ENCODE peak calls at places on chromosome 14, in ten cellular contexts. One of them, this sample, is unnamed.

GRCh38 chr14:55746533-55746932 is 166.5 kb downstream of the KTN1 start:
- DNase-seq in stimulated activated CD4-positive, alpha-beta T cell treated with anti-CD3 and anti-CD28 coated beads, Interleukin-12 subunit alpha, Interleukin-12 subunit beta, amount 100 ng/mL, for 4 hours: no peak
- DNase-seq in T follicular helper cell: no peak
- DNase-seq in LoVo: no peak
- DNase-seq in effector memory CD4-positive, alpha-beta T cell: no peak
- DNase-seq in upper lobe of right lung: no peak
- DNase-seq in adipocyte: no peak
- DNase-seq in NCI-H69: no peak
- DNase-seq in nephron progenitor cell: no peak
- DNase-seq in stimulated activated naive B cell treated with anti-CD40 and anti-IgM and Interleukin-4, amounts not matched to agents 10 μg/mL and 1 μg/mL and 100 μg/mL, for 72 hours: no peak
- DNase-seq in this sample: no peak

GRCh38 chr14:78767436-78767835 is 597.3 kb downstream of the NRXN3 start:
- DNase-seq in T follicular helper cell: no peak
- DNase-seq in stimulated activated CD4-positive, alpha-beta T cell treated with anti-CD3 and anti-CD28 coated beads, Interleukin-12 subunit alpha, Interleukin-12 subunit beta, amount 100 ng/mL, for 4 hours: no peak
- DNase-seq in upper lobe of right lung: no peak
- DNase-seq in LoVo: no peak
- DNase-seq in nephron progenitor cell: no peak
- DNase-seq in stimulated activated naive B cell treated with anti-CD40 and anti-IgM and Interleukin-4, amounts not matched to agents 10 μg/mL and 1 μg/mL and 100 μg/mL, for 72 hours: no peak
- DNase-seq in effector memory CD4-positive, alpha-beta T cell: no peak
- DNase-seq in adipocyte: peak
- DNase-seq in NCI-H69: no peak
- DNase-seq in this sample: no peak

GRCh38 chr14:30980980-30981379 is 44.5 kb upstream of the AP4S1 start:
- DNase-seq in effector memory CD4-positive, alpha-beta T cell: no peak
- DNase-seq in T follicular helper cell: no peak
- DNase-seq in adipocyte: no peak
- DNase-seq in nephron progenitor cell: no peak
- DNase-seq in upper lobe of right lung: no peak
- DNase-seq in NCI-H69: no peak
- DNase-seq in LoVo: no peak
- DNase-seq in stimulated activated naive B cell treated with anti-CD40 and anti-IgM and Interleukin-4, amounts not matched to agents 10 μg/mL and 1 μg/mL and 100 μg/mL, for 72 hours: no peak
- DNase-seq in stimulated activated CD4-positive, alpha-beta T cell treated with anti-CD3 and anti-CD28 coated beads, Interleukin-12 subunit alpha, Interleukin-12 subunit beta, amount 100 ng/mL, for 4 hours: no peak
- DNase-seq in this sample: no peak

GRCh38 chr14:89740241-89740640 is 214.3 kb downstream of the EFCAB11 start:
- DNase-seq in T follicular helper cell: no peak
- DNase-seq in stimulated activated CD4-positive, alpha-beta T cell treated with anti-CD3 and anti-CD28 coated beads, Interleukin-12 subunit alpha, Interleukin-12 subunit beta, amount 100 ng/mL, for 4 hours: no peak
- DNase-seq in upper lobe of right lung: no peak
- DNase-seq in adipocyte: no peak
- DNase-seq in effector memory CD4-positive, alpha-beta T cell: no peak
- DNase-seq in stimulated activated naive B cell treated with anti-CD40 and anti-IgM and Interleukin-4, amounts not matched to agents 10 μg/mL and 1 μg/mL and 100 μg/mL, for 72 hours: no peak
- DNase-seq in nephron progenitor cell: no peak
- DNase-seq in LoVo: no peak
- DNase-seq in NCI-H69: no peak
- DNase-seq in this sample: no peak

GRCh38 chr14:91059576-91060471 is 617 bp downstream of the RPS6KA5 start:
- DNase-seq in NCI-H69: peak
- DNase-seq in adipocyte: peak
- DNase-seq in stimulated activated naive B cell treated with anti-CD40 and anti-IgM and Interleukin-4, amounts not matched to agents 10 μg/mL and 1 μg/mL and 100 μg/mL, for 72 hours: peak
- DNase-seq in effector memory CD4-positive, alpha-beta T cell: peak
- DNase-seq in nephron progenitor cell: peak
- DNase-seq in stimulated activated CD4-positive, alpha-beta T cell treated with anti-CD3 and anti-CD28 coated beads, Interleukin-12 subunit alpha, Interleukin-12 subunit beta, amount 100 ng/mL, for 4 hours: peak
- DNase-seq in upper lobe of right lung: peak
- DNase-seq in T follicular helper cell: peak
- DNase-seq in LoVo: peak
- DNase-seq in this sample: peak

GRCh38 chr14:35998303-35998702 is 172.2 kb downstream of the BRMS1L start:
- DNase-seq in nephron progenitor cell: no peak
- DNase-seq in stimulated activated naive B cell treated with anti-CD40 and anti-IgM and Interleukin-4, amounts not matched to agents 10 μg/mL and 1 μg/mL and 100 μg/mL, for 72 hours: no peak
- DNase-seq in effector memory CD4-positive, alpha-beta T cell: no peak
- DNase-seq in NCI-H69: no peak
- DNase-seq in T follicular helper cell: no peak
- DNase-seq in stimulated activated CD4-positive, alpha-beta T cell treated with anti-CD3 and anti-CD28 coated beads, Interleukin-12 subunit alpha, Interleukin-12 subunit beta, amount 100 ng/mL, for 4 hours: no peak
- DNase-seq in adipocyte: no peak
- DNase-seq in LoVo: no peak
- DNase-seq in upper lobe of right lung: no peak
- DNase-seq in this sample: no peak

GRCh38 chr14:104888489-104889373 is 23.7 kb downstream of the CEP170B start:
- DNase-seq in nephron progenitor cell: no peak
- DNase-seq in adipocyte: no peak
- DNase-seq in NCI-H69: no peak
- DNase-seq in upper lobe of right lung: peak
- DNase-seq in LoVo: no peak
- DNase-seq in effector memory CD4-positive, alpha-beta T cell: no peak
- DNase-seq in stimulated activated naive B cell treated with anti-CD40 and anti-IgM and Interleukin-4, amounts not matched to agents 10 μg/mL and 1 μg/mL and 100 μg/mL, for 72 hours: peak
- DNase-seq in T follicular helper cell: no peak
- DNase-seq in stimulated activated CD4-positive, alpha-beta T cell treated with anti-CD3 and anti-CD28 coated beads, Interleukin-12 subunit alpha, Interleukin-12 subunit beta, amount 100 ng/mL, for 4 hours: no peak
- DNase-seq in this sample: no peak

GRCh38 chr14:89165810-89166209 is 251.2 kb downstream of the FOXN3 start:
- DNase-seq in upper lobe of right lung: no peak
- DNase-seq in LoVo: no peak
- DNase-seq in stimulated activated CD4-positive, alpha-beta T cell treated with anti-CD3 and anti-CD28 coated beads, Interleukin-12 subunit alpha, Interleukin-12 subunit beta, amount 100 ng/mL, for 4 hours: no peak
- DNase-seq in stimulated activated naive B cell treated with anti-CD40 and anti-IgM and Interleukin-4, amounts not matched to agents 10 μg/mL and 1 μg/mL and 100 μg/mL, for 72 hours: no peak
- DNase-seq in nephron progenitor cell: no peak
- DNase-seq in NCI-H69: no peak
- DNase-seq in adipocyte: no peak
- DNase-seq in T follicular helper cell: no peak
- DNase-seq in effector memory CD4-positive, alpha-beta T cell: no peak
- DNase-seq in this sample: no peak

GRCh38 chr14:37056473-37056872 is 115.9 kb downstream of the SLC25A21 start:
- DNase-seq in NCI-H69: peak
- DNase-seq in effector memory CD4-positive, alpha-beta T cell: no peak
- DNase-seq in nephron progenitor cell: no peak
- DNase-seq in T follicular helper cell: no peak
- DNase-seq in stimulated activated naive B cell treated with anti-CD40 and anti-IgM and Interleukin-4, amounts not matched to agents 10 μg/mL and 1 μg/mL and 100 μg/mL, for 72 hours: no peak
- DNase-seq in upper lobe of right lung: no peak
- DNase-seq in LoVo: no peak
- DNase-seq in stimulated activated CD4-positive, alpha-beta T cell treated with anti-CD3 and anti-CD28 coated beads, Interleukin-12 subunit alpha, Interleukin-12 subunit beta, amount 100 ng/mL, for 4 hours: no peak
- DNase-seq in adipocyte: no peak
- DNase-seq in this sample: no peak

GRCh38 chr14:61525293-61526011 is 169.9 kb upstream of the HIF1A start:
- DNase-seq in LoVo: peak
- DNase-seq in T follicular helper cell: peak
- DNase-seq in nephron progenitor cell: no peak
- DNase-seq in upper lobe of right lung: peak
- DNase-seq in effector memory CD4-positive, alpha-beta T cell: peak
- DNase-seq in stimulated activated naive B cell treated with anti-CD40 and anti-IgM and Interleukin-4, amounts not matched to agents 10 μg/mL and 1 μg/mL and 100 μg/mL, for 72 hours: peak
- DNase-seq in adipocyte: no peak
- DNase-seq in stimulated activated CD4-positive, alpha-beta T cell treated with anti-CD3 and anti-CD28 coated beads, Interleukin-12 subunit alpha, Interleukin-12 subunit beta, amount 100 ng/mL, for 4 hours: peak
- DNase-seq in NCI-H69: no peak
- DNase-seq in this sample: no peak

GRCh38 chr14:78836777-78837176 is 666.6 kb downstream of the NRXN3 start:
- DNase-seq in LoVo: peak
- DNase-seq in T follicular helper cell: no peak
- DNase-seq in NCI-H69: peak
- DNase-seq in effector memory CD4-positive, alpha-beta T cell: no peak
- DNase-seq in adipocyte: peak
- DNase-seq in upper lobe of right lung: no peak
- DNase-seq in stimulated activated naive B cell treated with anti-CD40 and anti-IgM and Interleukin-4, amounts not matched to agents 10 μg/mL and 1 μg/mL and 100 μg/mL, for 72 hours: peak
- DNase-seq in nephron progenitor cell: peak
- DNase-seq in stimulated activated CD4-positive, alpha-beta T cell treated with anti-CD3 and anti-CD28 coated beads, Interleukin-12 subunit alpha, Interleukin-12 subunit beta, amount 100 ng/mL, for 4 hours: no peak
- DNase-seq in this sample: no peak

GRCh38 chr14:76770521-76771431 is 9.5 kb downstream of the VASH1 start:
- DNase-seq in effector memory CD4-positive, alpha-beta T cell: no peak
- DNase-seq in stimulated activated naive B cell treated with anti-CD40 and anti-IgM and Interleukin-4, amounts not matched to agents 10 μg/mL and 1 μg/mL and 100 μg/mL, for 72 hours: no peak
- DNase-seq in NCI-H69: no peak
- DNase-seq in stimulated activated CD4-positive, alpha-beta T cell treated with anti-CD3 and anti-CD28 coated beads, Interleukin-12 subunit alpha, Interleukin-12 subunit beta, amount 100 ng/mL, for 4 hours: no peak
- DNase-seq in LoVo: no peak
- DNase-seq in nephron progenitor cell: no peak
- DNase-seq in adipocyte: no peak
- DNase-seq in T follicular helper cell: no peak
- DNase-seq in upper lobe of right lung: peak
- DNase-seq in this sample: peak

GRCh38 chr14:103232831-103233319 is 101.2 kb upstream of the EIF5 start:
- DNase-seq in adipocyte: no peak
- DNase-seq in stimulated activated CD4-positive, alpha-beta T cell treated with anti-CD3 and anti-CD28 coated beads, Interleukin-12 subunit alpha, Interleukin-12 subunit beta, amount 100 ng/mL, for 4 hours: no peak
- DNase-seq in effector memory CD4-positive, alpha-beta T cell: no peak
- DNase-seq in NCI-H69: peak
- DNase-seq in T follicular helper cell: no peak
- DNase-seq in upper lobe of right lung: no peak
- DNase-seq in LoVo: no peak
- DNase-seq in nephron progenitor cell: no peak
- DNase-seq in stimulated activated naive B cell treated with anti-CD40 and anti-IgM and Interleukin-4, amounts not matched to agents 10 μg/mL and 1 μg/mL and 100 μg/mL, for 72 hours: no peak
- DNase-seq in this sample: peak

GRCh38 chr14:19800282-19801117 is 3.1 kb upstream of the OR4N2 start:
- DNase-seq in T follicular helper cell: no peak
- DNase-seq in stimulated activated naive B cell treated with anti-CD40 and anti-IgM and Interleukin-4, amounts not matched to agents 10 μg/mL and 1 μg/mL and 100 μg/mL, for 72 hours: no peak
- DNase-seq in effector memory CD4-positive, alpha-beta T cell: no peak
- DNase-seq in LoVo: no peak
- DNase-seq in NCI-H69: peak
- DNase-seq in adipocyte: no peak
- DNase-seq in upper lobe of right lung: peak
- DNase-seq in nephron progenitor cell: no peak
- DNase-seq in stimulated activated CD4-positive, alpha-beta T cell treated with anti-CD3 and anti-CD28 coated beads, Interleukin-12 subunit alpha, Interleukin-12 subunit beta, amount 100 ng/mL, for 4 hours: no peak
- DNase-seq in this sample: peak

GRCh38 chr14:102898298-102898697 is 24.2 kb upstream of the AMN start:
- DNase-seq in LoVo: no peak
- DNase-seq in effector memory CD4-positive, alpha-beta T cell: no peak
- DNase-seq in NCI-H69: no peak
- DNase-seq in stimulated activated naive B cell treated with anti-CD40 and anti-IgM and Interleukin-4, amounts not matched to agents 10 μg/mL and 1 μg/mL and 100 μg/mL, for 72 hours: no peak
- DNase-seq in upper lobe of right lung: peak
- DNase-seq in adipocyte: no peak
- DNase-seq in stimulated activated CD4-positive, alpha-beta T cell treated with anti-CD3 and anti-CD28 coated beads, Interleukin-12 subunit alpha, Interleukin-12 subunit beta, amount 100 ng/mL, for 4 hours: no peak
- DNase-seq in T follicular helper cell: no peak
- DNase-seq in nephron progenitor cell: no peak
- DNase-seq in this sample: peak

GRCh38 chr14:21300892-21301291 is 21.0 kb downstream of the RPGRIP1 start:
- DNase-seq in NCI-H69: peak
- DNase-seq in stimulated activated naive B cell treated with anti-CD40 and anti-IgM and Interleukin-4, amounts not matched to agents 10 μg/mL and 1 μg/mL and 100 μg/mL, for 72 hours: peak
- DNase-seq in upper lobe of right lung: peak
- DNase-seq in nephron progenitor cell: peak
- DNase-seq in T follicular helper cell: no peak
- DNase-seq in adipocyte: peak
- DNase-seq in effector memory CD4-positive, alpha-beta T cell: no peak
- DNase-seq in LoVo: no peak
- DNase-seq in stimulated activated CD4-positive, alpha-beta T cell treated with anti-CD3 and anti-CD28 coated beads, Interleukin-12 subunit alpha, Interleukin-12 subunit beta, amount 100 ng/mL, for 4 hours: peak
- DNase-seq in this sample: no peak

GRCh38 chr14:104073764-104074163 is 11.7 kb upstream of the ASPG start:
- DNase-seq in effector memory CD4-positive, alpha-beta T cell: no peak
- DNase-seq in nephron progenitor cell: no peak
- DNase-seq in stimulated activated CD4-positive, alpha-beta T cell treated with anti-CD3 and anti-CD28 coated beads, Interleukin-12 subunit alpha, Interleukin-12 subunit beta, amount 100 ng/mL, for 4 hours: no peak
- DNase-seq in T follicular helper cell: no peak
- DNase-seq in stimulated activated naive B cell treated with anti-CD40 and anti-IgM and Interleukin-4, amounts not matched to agents 10 μg/mL and 1 μg/mL and 100 μg/mL, for 72 hours: no peak
- DNase-seq in upper lobe of right lung: no peak
- DNase-seq in NCI-H69: no peak
- DNase-seq in LoVo: no peak
- DNase-seq in adipocyte: no peak
- DNase-seq in this sample: no peak

GRCh38 chr14:53924754-53925153 is 31.9 kb downstream of the BMP4 start:
- DNase-seq in adipocyte: peak
- DNase-seq in T follicular helper cell: no peak
- DNase-seq in LoVo: peak
- DNase-seq in stimulated activated naive B cell treated with anti-CD40 and anti-IgM and Interleukin-4, amounts not matched to agents 10 μg/mL and 1 μg/mL and 100 μg/mL, for 72 hours: no peak
- DNase-seq in effector memory CD4-positive, alpha-beta T cell: no peak
- DNase-seq in nephron progenitor cell: no peak
- DNase-seq in upper lobe of right lung: no peak
- DNase-seq in stimulated activated CD4-positive, alpha-beta T cell treated with anti-CD3 and anti-CD28 coated beads, Interleukin-12 subunit alpha, Interleukin-12 subunit beta, amount 100 ng/mL, for 4 hours: no peak
- DNase-seq in NCI-H69: no peak
- DNase-seq in this sample: no peak

GRCh38 chr14:84228702-84229101 is 1301.2 kb upstream of the FLRT2 start:
- DNase-seq in upper lobe of right lung: no peak
- DNase-seq in LoVo: no peak
- DNase-seq in adipocyte: no peak
- DNase-seq in stimulated activated naive B cell treated with anti-CD40 and anti-IgM and Interleukin-4, amounts not matched to agents 10 μg/mL and 1 μg/mL and 100 μg/mL, for 72 hours: no peak
- DNase-seq in NCI-H69: no peak
- DNase-seq in stimulated activated CD4-positive, alpha-beta T cell treated with anti-CD3 and anti-CD28 coated beads, Interleukin-12 subunit alpha, Interleukin-12 subunit beta, amount 100 ng/mL, for 4 hours: no peak
- DNase-seq in nephron progenitor cell: no peak
- DNase-seq in effector memory CD4-positive, alpha-beta T cell: no peak
- DNase-seq in T follicular helper cell: no peak
- DNase-seq in this sample: no peak

GRCh38 chr14:78758333-78758732 is 588.2 kb downstream of the NRXN3 start:
- DNase-seq in upper lobe of right lung: no peak
- DNase-seq in adipocyte: peak
- DNase-seq in stimulated activated CD4-positive, alpha-beta T cell treated with anti-CD3 and anti-CD28 coated beads, Interleukin-12 subunit alpha, Interleukin-12 subunit beta, amount 100 ng/mL, for 4 hours: no peak
- DNase-seq in LoVo: peak
- DNase-seq in effector memory CD4-positive, alpha-beta T cell: no peak
- DNase-seq in T follicular helper cell: no peak
- DNase-seq in stimulated activated naive B cell treated with anti-CD40 and anti-IgM and Interleukin-4, amounts not matched to agents 10 μg/mL and 1 μg/mL and 100 μg/mL, for 72 hours: no peak
- DNase-seq in NCI-H69: peak
- DNase-seq in nephron progenitor cell: peak
- DNase-seq in this sample: no peak

GRCh38 chr14:39069923-39070322 is 33.1 kb downstream of the SEC23A start:
- DNase-seq in LoVo: no peak
- DNase-seq in stimulated activated CD4-positive, alpha-beta T cell treated with anti-CD3 and anti-CD28 coated beads, Interleukin-12 subunit alpha, Interleukin-12 subunit beta, amount 100 ng/mL, for 4 hours: no peak
- DNase-seq in adipocyte: no peak
- DNase-seq in effector memory CD4-positive, alpha-beta T cell: no peak
- DNase-seq in upper lobe of right lung: no peak
- DNase-seq in T follicular helper cell: no peak
- DNase-seq in stimulated activated naive B cell treated with anti-CD40 and anti-IgM and Interleukin-4, amounts not matched to agents 10 μg/mL and 1 μg/mL and 100 μg/mL, for 72 hours: no peak
- DNase-seq in nephron progenitor cell: no peak
- DNase-seq in NCI-H69: no peak
- DNase-seq in this sample: no peak

GRCh38 chr14:70289138-70289537 is 70.3 kb downstream of the COX16 start:
- DNase-seq in LoVo: no peak
- DNase-seq in stimulated activated CD4-positive, alpha-beta T cell treated with anti-CD3 and anti-CD28 coated beads, Interleukin-12 subunit alpha, Interleukin-12 subunit beta, amount 100 ng/mL, for 4 hours: peak
- DNase-seq in adipocyte: no peak
- DNase-seq in T follicular helper cell: no peak
- DNase-seq in nephron progenitor cell: no peak
- DNase-seq in NCI-H69: no peak
- DNase-seq in upper lobe of right lung: no peak
- DNase-seq in stimulated activated naive B cell treated with anti-CD40 and anti-IgM and Interleukin-4, amounts not matched to agents 10 μg/mL and 1 μg/mL and 100 μg/mL, for 72 hours: peak
- DNase-seq in effector memory CD4-positive, alpha-beta T cell: no peak
- DNase-seq in this sample: no peak

GRCh38 chr14:60756847-60757246 is 22.3 kb downstream of the MNAT1 start:
- DNase-seq in stimulated activated CD4-positive, alpha-beta T cell treated with anti-CD3 and anti-CD28 coated beads, Interleukin-12 subunit alpha, Interleukin-12 subunit beta, amount 100 ng/mL, for 4 hours: no peak
- DNase-seq in nephron progenitor cell: no peak
- DNase-seq in stimulated activated naive B cell treated with anti-CD40 and anti-IgM and Interleukin-4, amounts not matched to agents 10 μg/mL and 1 μg/mL and 100 μg/mL, for 72 hours: no peak
- DNase-seq in upper lobe of right lung: no peak
- DNase-seq in effector memory CD4-positive, alpha-beta T cell: no peak
- DNase-seq in NCI-H69: peak
- DNase-seq in T follicular helper cell: no peak
- DNase-seq in LoVo: no peak
- DNase-seq in adipocyte: peak
- DNase-seq in this sample: no peak

GRCh38 chr14:36214476-36215216 is 38.1 kb upstream of the PTCSC3 start:
- DNase-seq in effector memory CD4-positive, alpha-beta T cell: no peak
- DNase-seq in stimulated activated CD4-positive, alpha-beta T cell treated with anti-CD3 and anti-CD28 coated beads, Interleukin-12 subunit alpha, Interleukin-12 subunit beta, amount 100 ng/mL, for 4 hours: no peak
- DNase-seq in upper lobe of right lung: no peak
- DNase-seq in stimulated activated naive B cell treated with anti-CD40 and anti-IgM and Interleukin-4, amounts not matched to agents 10 μg/mL and 1 μg/mL and 100 μg/mL, for 72 hours: no peak
- DNase-seq in adipocyte: no peak
- DNase-seq in LoVo: no peak
- DNase-seq in nephron progenitor cell: no peak
- DNase-seq in T follicular helper cell: no peak
- DNase-seq in NCI-H69: peak
- DNase-seq in this sample: no peak

GRCh38 chr14:67569011-67569650 is 30.9 kb downstream of the PIGH start:
- DNase-seq in T follicular helper cell: no peak
- DNase-seq in nephron progenitor cell: peak
- DNase-seq in LoVo: no peak
- DNase-seq in NCI-H69: no peak
- DNase-seq in upper lobe of right lung: peak
- DNase-seq in stimulated activated CD4-positive, alpha-beta T cell treated with anti-CD3 and anti-CD28 coated beads, Interleukin-12 subunit alpha, Interleukin-12 subunit beta, amount 100 ng/mL, for 4 hours: no peak
- DNase-seq in stimulated activated naive B cell treated with anti-CD40 and anti-IgM and Interleukin-4, amounts not matched to agents 10 μg/mL and 1 μg/mL and 100 μg/mL, for 72 hours: no peak
- DNase-seq in effector memory CD4-positive, alpha-beta T cell: no peak
- DNase-seq in adipocyte: no peak
- DNase-seq in this sample: peak

GRCh38 chr14:63210812-63211211 is 6.6 kb downstream of the RHOJ start:
- DNase-seq in effector memory CD4-positive, alpha-beta T cell: no peak
- DNase-seq in adipocyte: no peak
- DNase-seq in stimulated activated CD4-positive, alpha-beta T cell treated with anti-CD3 and anti-CD28 coated beads, Interleukin-12 subunit alpha, Interleukin-12 subunit beta, amount 100 ng/mL, for 4 hours: no peak
- DNase-seq in stimulated activated naive B cell treated with anti-CD40 and anti-IgM and Interleukin-4, amounts not matched to agents 10 μg/mL and 1 μg/mL and 100 μg/mL, for 72 hours: no peak
- DNase-seq in upper lobe of right lung: no peak
- DNase-seq in LoVo: no peak
- DNase-seq in T follicular helper cell: no peak
- DNase-seq in nephron progenitor cell: no peak
- DNase-seq in NCI-H69: no peak
- DNase-seq in this sample: no peak

GRCh38 chr14:63875311-63875710 is 22.5 kb downstream of the SYNE2 start:
- DNase-seq in T follicular helper cell: no peak
- DNase-seq in NCI-H69: no peak
- DNase-seq in LoVo: peak
- DNase-seq in stimulated activated naive B cell treated with anti-CD40 and anti-IgM and Interleukin-4, amounts not matched to agents 10 μg/mL and 1 μg/mL and 100 μg/mL, for 72 hours: no peak
- DNase-seq in nephron progenitor cell: no peak
- DNase-seq in stimulated activated CD4-positive, alpha-beta T cell treated with anti-CD3 and anti-CD28 coated beads, Interleukin-12 subunit alpha, Interleukin-12 subunit beta, amount 100 ng/mL, for 4 hours: no peak
- DNase-seq in effector memory CD4-positive, alpha-beta T cell: no peak
- DNase-seq in upper lobe of right lung: no peak
- DNase-seq in adipocyte: no peak
- DNase-seq in this sample: no peak

GRCh38 chr14:40447032-40447431 is 1014.8 kb upstream of the FBXO33 start:
- DNase-seq in adipocyte: no peak
- DNase-seq in T follicular helper cell: no peak
- DNase-seq in LoVo: no peak
- DNase-seq in stimulated activated naive B cell treated with anti-CD40 and anti-IgM and Interleukin-4, amounts not matched to agents 10 μg/mL and 1 μg/mL and 100 μg/mL, for 72 hours: no peak
- DNase-seq in effector memory CD4-positive, alpha-beta T cell: no peak
- DNase-seq in stimulated activated CD4-positive, alpha-beta T cell treated with anti-CD3 and anti-CD28 coated beads, Interleukin-12 subunit alpha, Interleukin-12 subunit beta, amount 100 ng/mL, for 4 hours: no peak
- DNase-seq in NCI-H69: peak
- DNase-seq in upper lobe of right lung: no peak
- DNase-seq in nephron progenitor cell: peak
- DNase-seq in this sample: no peak

This sample was measured in mesenteric fat pad.